ENCODE peak calls at places on chromosomes 4 and X, in four cellular contexts. W is pancreas, A is left lung, U is left ventricle myocardium inferior. M is an unnamed sample.

GRCh38 chr4:112813790-112814189 is 176.8 kb downstream of the LARP7 start:
- DNase-seq in W (no peak), A (no peak), U (no peak), M (no peak)

GRCh38 chrX:14801136-14801535 is 71.7 kb downstream of the FANCB start:
- DNase-seq in W (no peak), A (no peak), U (no peak), M (no peak)

GRCh38 chr4:123547167-123547817 is 150.7 kb downstream of the SPRY1 start:
- DNase-seq in W (peak; percentile 78), A (peak; percentile 84), U (no peak), M (no peak)

GRCh38 chrX:70129811-70130210 is 3.4 kb upstream of the IGBP1 start:
- DNase-seq in W (no peak), A (no peak), U (no peak), M (no peak)

GRCh38 chrX:10166731-10167149 is 10.0 kb downstream of the CLCN4 start:
- DNase-seq in W (no peak), A (peak; percentile 58), U (peak; percentile 25), M (no peak)

GRCh38 chrX:148310402-148311200 is 189.8 kb upstream of the AFF2 start:
- DNase-seq in W (no peak), A (no peak), U (no peak), M (no peak)

GRCh38 chrX:148069759-148070503 is 88.8 kb downstream of the FMR1NB start:
- DNase-seq in W (no peak), A (no peak), U (no peak), M (no peak)

GRCh38 chrX:88613338-88613737 is 133.7 kb upstream of the CPXCR1 start:
- DNase-seq in W (no peak), A (no peak), U (no peak), M (no peak)

GRCh38 chr4:26272654-26273307 is 48.0 kb upstream of the RBPJ start:
- DNase-seq in W (no peak), A (no peak), U (no peak), M (no peak)

GRCh38 chrX:134571831-134572230 is 86.4 kb downstream of the PLAC1 start:
- DNase-seq in W (no peak), A (no peak), U (no peak), M (no peak)

GRCh38 chrX:69361286-69361926 is 142.7 kb upstream of the NALF2 start:
- DNase-seq in W (no peak), A (no peak), U (peak; percentile 20), M (peak; percentile 20)

GRCh38 chrX:109654710-109655109 is 29.7 kb upstream of the KCNE5 start:
- DNase-seq in W (no peak), A (no peak), U (no peak), M (no peak)

GRCh38 chr4:106358899-106359298 is 9.7 kb downstream of the GIMD1 start:
- DNase-seq in W (no peak), A (no peak), U (no peak), M (no peak)

GRCh38 chr4:18082254-18082653 is 60.7 kb upstream of the LCORL start:
- DNase-seq in W (no peak), A (no peak), U (no peak), M (no peak)

GRCh38 chr4:4413373-4413725 is 26.4 kb downstream of the NSG1 start:
- DNase-seq in W (no peak), A (no peak), U (no peak), M (no peak)

GRCh38 chr4:128757712-128758111 is 51.8 kb upstream of the JADE1 start:
- DNase-seq in W (no peak), A (no peak), U (peak; percentile 58), M (peak; percentile 72)

GRCh38 chrX:19886375-19886774 is 1.0 kb downstream of the SH3KBP1 start:
- DNase-seq in W (no peak), A (no peak), U (no peak), M (no peak)

GRCh38 chrX:55260806-55261205 is 3.9 kb downstream of the PAGE3 start:
- DNase-seq in W (no peak), A (no peak), U (no peak), M (no peak)

GRCh38 chr4:21992330-21992729 is 43.8 kb upstream of the KCNIP4 start:
- DNase-seq in W (no peak), A (no peak), U (no peak), M (no peak)

GRCh38 chr4:86358176-86358701 is 1.6 kb downstream of the MAPK10 start:
- DNase-seq in W (no peak), A (no peak), U (no peak), M (no peak)

GRCh38 chr4:71216316-71216959 is 122.4 kb upstream of the SLC4A4 start:
- DNase-seq in W (no peak), A (no peak), U (no peak), M (no peak)

GRCh38 chrX:78139160-78140123 is at the start of gene TAF9B:
- DNase-seq in W (peak; percentile 87), A (peak; percentile 90), U (peak; percentile 78), M (peak; percentile 83)

GRCh38 chr4:94352996-94353395 is 10.4 kb upstream of the HPGDS start:
- DNase-seq in W (no peak), A (no peak), U (no peak), M (no peak)

GRCh38 chr4:40046311-40046980 is 10.2 kb upstream of the N4BP2 start:
- DNase-seq in W (no peak), A (peak; percentile 46), U (no peak), M (no peak)

GRCh38 chr4:15891312-15891711 is 47.2 kb downstream of the FGFBP1 start:
- DNase-seq in W (no peak), A (no peak), U (no peak), M (no peak)

GRCh38 chr4:176838611-176839411 is 46.1 kb upstream of the VEGFC start:
- DNase-seq in W (no peak), A (no peak), U (peak; percentile 20), M (no peak)

GRCh38 chr4:168541608-168541953 is 44.7 kb downstream of the PALLD start:
- DNase-seq in W (no peak), A (no peak), U (no peak), M (no peak)

GRCh38 chr4:164615964-164616363 is 138.0 kb upstream of the SMIM31 start:
- DNase-seq in W (no peak), A (no peak), U (no peak), M (no peak)

GRCh38 chr4:73704314-73705055 is 35.9 kb upstream of the CXCL8 start:
- DNase-seq in W (no peak), A (peak; percentile 66), U (no peak), M (peak; percentile 85)

GRCh38 chrX:405149-405548 is 18.4 kb upstream of the PPP2R3B start:
- DNase-seq in W (no peak), A (no peak), U (no peak), M (no peak)

GRCh38 chr4:95255396-95256107 is 293.2 kb downstream of the UNC5C start:
- DNase-seq in W (no peak), A (no peak), U (no peak), M (no peak)

GRCh38 chr4:155515444-155515843 is 138.7 kb upstream of the MAP9 start:
- DNase-seq in W (no peak), A (no peak), U (no peak), M (no peak)

DNA sequence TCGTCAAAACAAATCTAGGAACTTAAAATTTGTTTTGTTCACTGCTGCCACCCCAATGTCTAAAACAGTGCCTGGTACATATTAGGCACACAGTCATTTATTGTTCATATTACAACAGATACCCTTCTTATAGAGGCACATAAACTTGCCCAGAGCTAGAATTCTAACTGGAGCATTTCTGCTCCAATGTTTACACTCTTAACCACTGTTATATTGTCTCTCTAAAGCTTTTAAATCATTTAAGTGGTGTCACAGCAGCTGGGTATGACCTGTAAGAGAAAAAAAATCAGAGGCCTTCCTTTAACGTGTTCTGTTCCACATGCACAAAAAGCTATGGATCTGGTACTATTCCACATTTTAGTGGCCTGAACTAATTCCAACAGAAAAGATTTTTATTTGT is 3.0 kb downstream of the UBE2D3 start:
- DNase-seq in W (no peak), A (no peak), U (no peak), M (no peak)
- H3K4me1 ChIP-seq in W (peaks cover 54% of the 10 kb centered on the region), A (peaks cover 65% of the 10 kb centered on the region), U (peaks cover 86% of the 10 kb centered on the region), M (no peaks in the 10 kb centered on the region)

DNA sequence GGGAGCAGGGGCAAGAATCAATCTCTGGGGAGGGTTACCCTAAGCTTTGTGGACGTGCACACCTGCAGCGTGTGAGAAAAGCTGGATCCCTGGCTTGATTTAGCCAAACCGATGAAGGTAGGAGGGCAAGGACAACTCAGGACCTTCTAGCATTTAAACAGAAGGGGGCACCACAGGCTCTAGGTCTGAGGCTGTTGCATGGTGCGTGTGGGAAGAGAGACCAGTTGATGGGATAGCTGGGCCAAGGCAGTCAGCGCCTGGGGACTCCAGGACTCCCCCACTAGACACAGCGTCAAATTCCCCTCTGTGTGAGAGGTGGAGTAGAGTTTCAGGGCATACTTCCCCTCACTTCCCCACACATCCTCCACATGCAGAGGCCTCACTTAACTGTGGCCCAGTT is 4.3 kb downstream of the GABRQ start:
- DNase-seq in W (no peak), A (no peak), U (no peak), M (no peak)
- TF ChIP-seq CTCF in W (no peak), A (no peak), U (peak; percentile 40), M (no peak)

GRCh38 chr4:185835336-185835735 is 23.3 kb upstream of the SORBS2 start:
- DNase-seq in W (no peak), A (no peak), U (no peak), M (no peak)
- H3K27ac ChIP-seq in W (peak overlapping the region; percentile 79), A (no peak overlapping the region), U (peak overlapping the region; percentile 88), M (no peak overlapping the region)

DNA sequence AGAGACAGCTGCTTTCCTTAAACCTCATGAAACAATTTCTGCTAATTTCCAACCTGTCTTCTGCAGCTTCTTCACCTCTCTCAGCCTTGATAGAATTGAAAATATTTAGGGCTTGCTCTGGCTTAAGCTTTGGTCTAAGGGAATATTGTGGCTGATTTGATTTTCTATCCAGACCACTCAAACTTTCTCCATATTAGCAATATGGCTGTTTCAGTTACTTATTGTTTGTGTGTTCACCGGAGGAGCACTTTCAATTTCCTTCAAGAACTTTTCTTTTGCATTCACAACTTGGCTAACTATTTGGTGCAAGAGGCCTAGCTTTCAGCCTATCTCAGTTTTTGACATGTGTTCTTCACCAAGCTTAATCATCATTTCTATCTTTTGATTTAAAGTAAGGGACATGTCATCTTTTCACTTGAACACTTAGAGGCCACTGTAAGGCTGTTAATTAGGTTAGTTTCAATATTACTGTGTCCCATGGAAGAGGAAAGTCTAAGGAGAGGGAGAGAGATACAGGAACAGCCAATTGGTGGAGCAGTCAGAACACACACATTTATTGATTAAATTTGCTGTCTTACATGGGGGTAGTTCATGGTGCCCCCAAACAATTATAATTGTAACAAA is 213.2 kb downstream of the RASL11B start:
- DNase-seq in W (no peak), A (no peak), U (no peak), M (no peak)
- H3K4me1 ChIP-seq in W (no peaks in the 10 kb centered on the region), A (no peaks in the 10 kb centered on the region), U (peaks cover 15% of the 10 kb centered on the region), M (no peaks in the 10 kb centered on the region)

GRCh38 chr4:65167719-65168118 is 502.6 kb downstream of the EPHA5 start:
- DNase-seq in W (no peak), A (no peak), U (no peak), M (no peak)

GRCh38 chr4:65175585-65175984 is 494.7 kb downstream of the EPHA5 start:
- DNase-seq in W (no peak), A (no peak), U (no peak), M (no peak)

GRCh38 chr4:65170768-65171514 is 499.3 kb downstream of the EPHA5 start:
- DNase-seq in W (no peak), A (no peak), U (no peak), M (no peak)
- TF ChIP-seq CTCF in W (no peak), A (no peak), U (no peak), M (no peak)

M was measured in tibial artery.